ENCODE peak calls at places on chromosomes 7 and 10, in nine cellular contexts. B, Y, F, N, K, D, L, T and Q are unnamed samples.

GRCh38 chr7:2757904-2758672 is 70.1 kb downstream of the AMZ1 start:
- DNase-seq in T (peak; percentile 42), L (peak; percentile 98), Y (no peak), K (peak; percentile 99), F (peak; percentile 97), N (peak; percentile 98), D (peak; percentile 99), B (no peak), Q (peak; percentile 96)

GRCh38 chr7:129218514-129219036 is 6.3 kb upstream of the AHCYL2 start:
- DNase-seq in F (peak; percentile 87), B (peak; percentile 82), K (no peak), L (no peak), D (peak; percentile 82), T (peak; percentile 88), N (peak; percentile 89), Y (peak; percentile 94), Q (no peak)

GRCh38 chr7:21941570-21942224 is 4.0 kb downstream of the CDCA7L start:
- DNase-seq in K (no peak), D (peak; percentile 72), L (no peak), Y (no peak), F (peak; percentile 26), B (peak; percentile 81), T (no peak), N (peak; percentile 30), Q (no peak)

GRCh38 chr7:28418311-28418710 is 6.0 kb downstream of the CREB5 start:
- DNase-seq in F (no peak), K (no peak), Y (no peak), L (no peak), T (no peak), B (no peak), D (no peak), N (no peak), Q (no peak)

GRCh38 chr7:156049366-156049765 is 237.1 kb upstream of the SHH start:
- DNase-seq in L (no peak), D (no peak), T (no peak), N (no peak), K (no peak), B (no peak), Y (no peak), F (no peak), Q (no peak)

GRCh38 chr10:101236376-101237079 is 7.3 kb upstream of the LBX1 start:
- DNase-seq in K (no peak), Y (peak; percentile 73), T (no peak), L (no peak), D (no peak), B (no peak), F (no peak), N (no peak), Q (no peak)

GRCh38 chr10:35607475-35608316 is 2.6 kb downstream of the GJD4 start:
- DNase-seq in K (no peak), F (peak; percentile 14), L (no peak), N (peak; percentile 31), B (no peak), D (peak; percentile 21), T (no peak), Y (no peak), Q (no peak)

GRCh38 chr10:77804371-77804770 is 122.2 kb downstream of the DLG5 start:
- DNase-seq in T (no peak), D (no peak), Y (no peak), B (no peak), K (no peak), F (no peak), N (no peak), L (no peak), Q (no peak)

GRCh38 chr7:136303162-136303561 is 326.0 kb upstream of the MTPN start:
- DNase-seq in D (peak; percentile 8), T (no peak), L (no peak), Y (no peak), K (no peak), B (no peak), F (peak; percentile 1), N (peak; percentile 1), Q (no peak)

GRCh38 chr10:60382946-60383681 is 6.6 kb downstream of the ANK3 start:
- DNase-seq in Y (no peak), D (peak; percentile 91), T (no peak), F (peak; percentile 34), K (peak; percentile 41), B (no peak), N (peak; percentile 76), L (no peak), Q (no peak)

GRCh38 chr7:17501461-17502208 is 203.2 kb downstream of the AHR start:
- DNase-seq in K (no peak), Y (no peak), B (no peak), T (no peak), D (no peak), F (peak; percentile 23), L (peak; percentile 19), N (no peak), Q (no peak)

GRCh38 chr10:80144302-80145131 is 12.0 kb downstream of the PLAC9 start:
- DNase-seq in B (peak; percentile 67), N (no peak), L (no peak), F (no peak), D (peak; percentile 43), Y (no peak), T (no peak), K (no peak), Q (no peak)
- H3K4me3 ChIP-seq in B (peak overlapping the region; percentile 43), N (no peak overlapping the region), L (no peak overlapping the region), F (no peak overlapping the region), D (no peak overlapping the region), Y (no peak overlapping the region), T (no peak overlapping the region), K (no peak overlapping the region), Q (no peak overlapping the region)

GRCh38 chr10:111233439-111233838 is 156.6 kb downstream of the ADRA2A start:
- DNase-seq in D (peak; percentile 18), N (no peak), T (no peak), F (no peak), Y (peak; percentile 41), B (no peak), L (no peak), K (no peak), Q (no peak)

GRCh38 chr10:111231779-111232178 is 154.9 kb downstream of the ADRA2A start:
- DNase-seq in L (no peak), F (no peak), D (no peak), B (no peak), N (no peak), Y (no peak), K (no peak), T (no peak), Q (no peak)

GRCh38 chr10:111234903-111235302 is 158.1 kb downstream of the ADRA2A start:
- DNase-seq in N (no peak), L (no peak), Y (no peak), F (no peak), K (no peak), B (no peak), D (no peak), T (no peak), Q (no peak)

DNA sequence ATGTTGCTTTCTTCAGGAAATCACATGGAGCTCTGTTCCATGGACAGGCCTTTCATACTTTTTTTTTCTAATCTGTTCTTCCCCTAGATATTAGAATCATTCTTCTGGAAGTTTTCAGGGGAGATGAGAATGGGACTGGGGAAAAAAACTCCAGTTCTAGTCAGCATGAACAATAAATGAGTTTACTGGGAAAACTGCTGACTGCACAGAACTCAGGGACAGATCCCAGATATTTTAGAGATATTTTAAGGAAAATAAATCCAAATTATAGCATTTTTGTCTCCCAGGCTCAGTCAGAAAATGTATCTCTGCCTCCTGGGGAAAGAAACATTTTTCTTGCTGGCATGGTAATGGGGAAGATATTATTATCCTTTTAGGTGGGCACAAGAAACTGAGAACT is 157.4 kb downstream of the ADRA2A start:
- DNase-seq in Y (no peak), K (no peak), F (no peak), D (no peak), T (no peak), B (no peak), L (no peak), N (no peak), Q (no peak)
- TF ChIP-seq CTCF in Y (no peak), K (no peak), F (no peak), D (no peak), T (no peak), B (no peak), L (no peak), N (no peak), Q (no peak)

DNA sequence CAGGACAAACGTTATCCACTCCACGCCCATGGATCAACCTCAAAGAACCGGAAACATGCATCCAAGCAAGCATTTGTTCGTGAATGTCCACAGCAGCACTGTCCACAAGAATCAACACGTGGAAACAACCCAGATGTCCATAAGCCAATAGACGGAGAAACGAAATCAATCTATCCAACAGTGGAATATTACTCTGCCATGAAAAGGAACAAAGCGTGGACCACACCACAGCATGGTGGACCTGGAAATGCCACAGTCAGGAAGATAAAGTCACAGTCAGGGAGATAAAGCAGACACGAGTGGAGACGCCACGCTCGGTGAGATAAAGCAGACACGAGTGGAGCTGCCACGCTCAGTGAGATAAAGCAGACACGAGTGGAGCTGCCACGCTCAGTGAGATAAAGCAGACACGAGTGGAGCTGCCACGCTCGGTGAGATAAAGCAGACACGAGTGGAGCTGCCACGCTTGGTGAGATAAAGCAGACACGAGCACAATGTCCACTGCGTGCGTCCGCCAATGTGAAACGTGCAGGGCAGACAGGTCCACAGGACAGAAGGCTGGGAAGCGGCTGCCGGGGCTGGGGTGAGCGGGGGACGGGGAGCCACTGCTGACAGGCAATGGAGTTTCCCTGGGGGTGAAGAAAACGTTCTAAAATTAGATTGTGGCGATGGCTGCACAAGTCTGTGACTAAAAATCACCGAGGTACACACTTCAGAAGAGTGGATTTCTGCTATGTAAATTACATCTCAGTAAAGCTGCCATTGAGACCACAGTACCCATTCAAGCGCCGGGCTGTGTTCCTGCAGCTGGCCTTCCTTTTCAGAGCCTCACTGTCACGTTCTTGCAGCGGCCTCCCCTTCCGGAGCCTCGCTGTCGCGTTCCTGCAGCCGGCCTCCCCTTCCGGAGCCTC is 10.6 kb downstream of the GPER1 start:
- DNase-seq in L (no peak), N (no peak), K (no peak), B (peak; percentile 74), Y (no peak), T (no peak), D (no peak), F (no peak), Q (no peak)
- H3K4me3 ChIP-seq in L (no peak overlapping the region), N (no peak overlapping the region), K (no peak overlapping the region), B (peak overlapping the region; percentile 34), Y (no peak overlapping the region), T (no peak overlapping the region), D (no peak overlapping the region), F (no peak overlapping the region), Q (no peak overlapping the region)

GRCh38 chr7:158327012-158327411 is 260.6 kb downstream of the PTPRN2 start:
- DNase-seq in T (no peak), K (no peak), B (no peak), D (no peak), F (no peak), Y (no peak), L (no peak), N (no peak), Q (no peak)

GRCh38 chr7:158328376-158329013 is 259.1 kb downstream of the PTPRN2 start:
- DNase-seq in D (no peak), B (no peak), F (no peak), Y (no peak), T (no peak), K (no peak), N (no peak), L (no peak), Q (no peak)

GRCh38 chr7:158329014-158329610 is 258.5 kb downstream of the PTPRN2 start:
- DNase-seq in B (no peak), D (no peak), N (no peak), L (no peak), T (no peak), Y (no peak), F (no peak), K (no peak), Q (no peak)

GRCh38 chr7:158325530-158326381 is 261.9 kb downstream of the PTPRN2 start:
- DNase-seq in B (no peak), D (peak; percentile 87), F (no peak), T (no peak), K (no peak), Y (peak; percentile 99), L (no peak), N (peak; percentile 26), Q (no peak)

GRCh38 chr7:158327571-158328180 is 259.9 kb downstream of the PTPRN2 start:
- DNase-seq in T (no peak), B (no peak), L (no peak), Y (peak; percentile 40), K (no peak), N (no peak), D (no peak), F (no peak), Q (no peak)
- TF ChIP-seq CTCF in T (no peak), B (no peak), L (no peak), Y (peak; percentile 27), K (no peak), N (no peak), D (no peak), F (no peak), Q (no peak)